ENCODE peak calls at places on chromosomes 11 and 22, in four cellular contexts. One of them, this sample, is unnamed.

GRCh38 chr11:122491486-122491885 is 164.0 kb upstream of the UBASH3B start:
- DNase-seq in NCI-H345: no peak
- DNase-seq in fibroblast of pulmonary artery: peak; percentile 65
- DNase-seq in IMR-90: peak; percentile 75
- DNase-seq in this sample: no peak

GRCh38 chr11:113240790-113241189 is 73.6 kb upstream of the TTC12 start:
- DNase-seq in NCI-H345: no peak
- DNase-seq in fibroblast of pulmonary artery: no peak
- DNase-seq in IMR-90: no peak
- DNase-seq in this sample: no peak

GRCh38 chr11:43548921-43549320 is 131.6 kb upstream of the HSD17B12 start:
- DNase-seq in NCI-H345: no peak
- DNase-seq in fibroblast of pulmonary artery: no peak
- DNase-seq in IMR-90: no peak
- DNase-seq in this sample: no peak

GRCh38 chr11:94926698-94927237 is 46.6 kb downstream of the CWC15 start:
- DNase-seq in NCI-H345: no peak
- DNase-seq in fibroblast of pulmonary artery: peak; percentile 98
- DNase-seq in IMR-90: peak; percentile 94
- DNase-seq in this sample: peak; percentile 92

GRCh38 chr11:34340653-34341052 is 17.2 kb downstream of the ABTB2 start:
- DNase-seq in NCI-H345: no peak
- DNase-seq in fibroblast of pulmonary artery: no peak
- DNase-seq in IMR-90: no peak
- DNase-seq in this sample: no peak

GRCh38 chr11:57426439-57426753 is 525 bp downstream of the SLC43A3 start:
- DNase-seq in NCI-H345: no peak
- DNase-seq in fibroblast of pulmonary artery: no peak
- DNase-seq in IMR-90: no peak
- DNase-seq in this sample: no peak

GRCh38 chr22:33110562-33111163 is 52.5 kb upstream of the SYN3 start:
- DNase-seq in NCI-H345: no peak
- DNase-seq in fibroblast of pulmonary artery: no peak
- DNase-seq in IMR-90: no peak
- DNase-seq in this sample: no peak

GRCh38 chr11:106706355-106706754 is 311.9 kb downstream of the GUCY1A2 start:
- DNase-seq in NCI-H345: no peak
- DNase-seq in fibroblast of pulmonary artery: peak; percentile 79
- DNase-seq in IMR-90: peak; percentile 67
- DNase-seq in this sample: no peak

GRCh38 chr11:43579171-43579918 is 101.2 kb upstream of the HSD17B12 start:
- DNase-seq in NCI-H345: peak; percentile 28
- DNase-seq in fibroblast of pulmonary artery: peak; percentile 28
- DNase-seq in IMR-90: peak; percentile 42
- DNase-seq in this sample: no peak

GRCh38 chr22:22591348-22592299 is 32.6 kb upstream of the PRAME start:
- DNase-seq in NCI-H345: peak; percentile 5
- DNase-seq in fibroblast of pulmonary artery: no peak
- DNase-seq in IMR-90: peak; percentile 13
- DNase-seq in this sample: no peak

GRCh38 chr11:128324531-128325141 is 262.7 kb downstream of the ETS1 start:
- DNase-seq in NCI-H345: no peak
- DNase-seq in fibroblast of pulmonary artery: no peak
- DNase-seq in IMR-90: no peak
- DNase-seq in this sample: no peak

GRCh38 chr11:63020671-63021255 is 5.1 kb upstream of the SLC22A8 start:
- DNase-seq in NCI-H345: no peak
- DNase-seq in fibroblast of pulmonary artery: no peak
- DNase-seq in IMR-90: no peak
- DNase-seq in this sample: no peak

GRCh38 chr22:32324505-32325415 is 32.9 kb upstream of the RFPL3 start:
- DNase-seq in NCI-H345: no peak
- DNase-seq in fibroblast of pulmonary artery: no peak
- DNase-seq in IMR-90: no peak
- DNase-seq in this sample: no peak

GRCh38 chr11:117559698-117560097 is 232.0 kb downstream of the CEP164 start:
- DNase-seq in NCI-H345: no peak
- DNase-seq in fibroblast of pulmonary artery: no peak
- DNase-seq in IMR-90: no peak
- DNase-seq in this sample: no peak

GRCh38 chr22:43706151-43706550 is 106.0 kb downstream of the EFCAB6 start:
- DNase-seq in NCI-H345: no peak
- DNase-seq in fibroblast of pulmonary artery: no peak
- DNase-seq in IMR-90: no peak
- DNase-seq in this sample: no peak

GRCh38 chr11:86303257-86303656 is 1.2 kb downstream of the HIKESHI start:
- DNase-seq in NCI-H345: no peak
- DNase-seq in fibroblast of pulmonary artery: no peak
- DNase-seq in IMR-90: peak; percentile 11
- DNase-seq in this sample: no peak

GRCh38 chr11:68160100-68160695 is 39.0 kb upstream of the CHKA start:
- DNase-seq in NCI-H345: no peak
- DNase-seq in fibroblast of pulmonary artery: no peak
- DNase-seq in IMR-90: no peak
- DNase-seq in this sample: no peak

GRCh38 chr22:49724030-49724892 is 103.4 kb downstream of the BRD1 start:
- DNase-seq in NCI-H345: no peak
- DNase-seq in fibroblast of pulmonary artery: no peak
- DNase-seq in IMR-90: no peak
- DNase-seq in this sample: no peak

GRCh38 chr11:17036666-17037658 is 22.7 kb upstream of the PLEKHA7 start:
- DNase-seq in NCI-H345: no peak
- DNase-seq in fibroblast of pulmonary artery: no peak
- DNase-seq in IMR-90: no peak
- DNase-seq in this sample: no peak

GRCh38 chr22:35398574-35398973 is 1.4 kb upstream of the MCM5 start:
- DNase-seq in NCI-H345: no peak
- DNase-seq in fibroblast of pulmonary artery: no peak
- DNase-seq in IMR-90: no peak
- DNase-seq in this sample: no peak

GRCh38 chr11:12862761-12863469 is 146.2 kb upstream of the RASSF10 start:
- DNase-seq in NCI-H345: no peak
- DNase-seq in fibroblast of pulmonary artery: peak; percentile 91
- DNase-seq in IMR-90: peak; percentile 85
- DNase-seq in this sample: peak; percentile 51

GRCh38 chr11:77377734-77378133 is 76.2 kb upstream of the GDPD4 start:
- DNase-seq in NCI-H345: no peak
- DNase-seq in fibroblast of pulmonary artery: peak; percentile 11
- DNase-seq in IMR-90: peak; percentile 10
- DNase-seq in this sample: no peak

GRCh38 chr11:82986491-82986890 is 85.0 kb downstream of the DDIAS start:
- DNase-seq in NCI-H345: no peak
- DNase-seq in fibroblast of pulmonary artery: no peak
- DNase-seq in IMR-90: no peak
- DNase-seq in this sample: no peak

GRCh38 chr22:29782061-29782845 is 15.1 kb downstream of the UQCR10 start:
- DNase-seq in NCI-H345: no peak
- DNase-seq in fibroblast of pulmonary artery: peak; percentile 28
- DNase-seq in IMR-90: peak; percentile 46
- DNase-seq in this sample: no peak

GRCh38 chr22:47162865-47163264 is 400.4 kb downstream of the TBC1D22A start:
- DNase-seq in NCI-H345: no peak
- DNase-seq in fibroblast of pulmonary artery: no peak
- DNase-seq in IMR-90: no peak
- DNase-seq in this sample: no peak

GRCh38 chr11:114164546-114164945 is 105.0 kb downstream of the ZBTB16 start:
- DNase-seq in NCI-H345: no peak
- DNase-seq in fibroblast of pulmonary artery: no peak
- DNase-seq in IMR-90: no peak
- DNase-seq in this sample: no peak

GRCh38 chr11:94623120-94623735 is 56.1 kb downstream of the PIWIL4 start:
- DNase-seq in NCI-H345: peak; percentile 86
- DNase-seq in fibroblast of pulmonary artery: peak; percentile 89
- DNase-seq in IMR-90: peak; percentile 78
- DNase-seq in this sample: peak; percentile 66

GRCh38 chr11:12803086-12803826 is 129.0 kb downstream of the TEAD1 start:
- DNase-seq in NCI-H345: no peak
- DNase-seq in fibroblast of pulmonary artery: peak; percentile 42
- DNase-seq in IMR-90: peak; percentile 81
- DNase-seq in this sample: no peak

This sample was measured in brain pericyte.